ENCODE peak calls at places on chromosomes 16 and 17, in nine cellular contexts. D, N, P, V, F, I, C, W and U are unnamed samples. For H3K4me1, the result is how much of the 10 kb centered on the place peaks cover.

GRCh38 chr16:11300560-11300892 is 19.4 kb upstream of the PRM1 start:
- DNase-seq in F (no peak), W (no peak), I (no peak), C (no peak), V (no peak), N (no peak), P (no peak), D (no peak), U (no peak)

GRCh38 chr17:59002848-59003247 is 103.8 kb downstream of the TRIM37 start:
- DNase-seq in V (no peak), C (no peak), N (no peak), I (no peak), F (no peak), P (peak), D (no peak), W (no peak), U (no peak)

GRCh38 chr16:71428883-71429282 is 13.0 kb downstream of the TLE7 start:
- DNase-seq in N (no peak), W (no peak), C (no peak), I (no peak), D (no peak), V (no peak), P (no peak), F (no peak), U (no peak)

GRCh38 chr16:807345-808251 is 7.1 kb upstream of the GNG13 start:
- DNase-seq in I (peak), D (peak), N (peak), C (peak), W (peak), F (peak), P (peak), V (peak), U (peak)

GRCh38 chr17:44536090-44536960 is 21.0 kb upstream of the FZD2 start:
- DNase-seq in D (peak), W (no peak), C (no peak), I (no peak), F (no peak), V (no peak), N (no peak), P (no peak), U (no peak)

GRCh38 chr16:54193656-54194007 is 93.0 kb downstream of the IRX3 start:
- DNase-seq in V (peak), I (peak), W (peak), N (peak), C (peak), D (peak), P (peak), F (peak), U (peak)

GRCh38 chr17:41545829-41546410 is 17.8 kb upstream of the KRT19 start:
- DNase-seq in P (no peak), C (no peak), V (no peak), N (no peak), I (no peak), F (no peak), D (no peak), W (no peak), U (no peak)

GRCh38 chr16:53065436-53066165 is 10.8 kb downstream of the CHD9 start:
- DNase-seq in F (no peak), C (no peak), V (no peak), N (no peak), D (no peak), W (no peak), I (no peak), P (no peak), U (no peak)

GRCh38 chr16:22373662-22374310 is 633 bp downstream of the CDR2 start:
- DNase-seq in D (peak), I (no peak), F (peak), W (peak), C (peak), V (peak), P (peak), N (peak), U (peak)

GRCh38 chr17:70484050-70484449 is 314.7 kb downstream of the KCNJ2 start:
- DNase-seq in W (no peak), D (no peak), V (no peak), P (no peak), I (no peak), C (no peak), N (no peak), F (no peak), U (no peak)

GRCh38 chr17:16652847-16653366 is 743 bp downstream of the ZNF624 start:
- DNase-seq in P (no peak), F (no peak), N (no peak), W (no peak), C (no peak), D (no peak), V (no peak), I (peak), U (no peak)

GRCh38 chr16:35752773-35753558 is 2293.6 kb downstream of the TP53TG3F start:
- DNase-seq in N (no peak), W (no peak), I (no peak), D (no peak), P (no peak), V (no peak), C (no peak), F (peak), U (no peak)

GRCh38 chr17:45137561-45138305 is 2.2 kb downstream of the ACBD4 start:
- DNase-seq in I (no peak), W (no peak), V (no peak), F (no peak), D (peak), N (peak), C (no peak), P (no peak), U (no peak)

DNA sequence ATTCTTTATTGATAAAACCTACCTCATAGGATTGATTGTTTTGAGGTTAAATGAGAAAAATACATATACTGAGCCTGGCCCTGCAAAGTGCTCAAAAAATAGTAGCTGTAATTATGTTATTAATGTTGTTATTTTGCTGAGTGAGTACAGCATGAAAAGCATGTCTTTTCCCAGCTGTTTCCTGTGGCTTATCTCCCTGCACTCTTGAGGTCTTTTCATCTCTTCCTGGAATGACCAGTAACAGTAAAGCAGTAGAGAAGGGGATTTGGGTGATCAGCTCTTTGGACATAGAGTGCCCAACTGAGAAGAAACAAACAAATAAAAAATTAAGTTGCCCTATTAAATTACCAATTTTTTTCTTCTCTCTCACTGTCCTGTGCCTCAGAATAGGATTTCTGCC is 53.7 kb downstream of the NFAT5 start:
- DNase-seq in P (no peak), V (no peak), C (no peak), D (no peak), I (no peak), N (no peak), W (no peak), F (no peak), U (no peak)
- H3K4me1 ChIP-seq in P (under half), V (half or more), C (under half), D (under half), I (under half), N (half or more), W (half or more), F (under half), U (under half)

DNA sequence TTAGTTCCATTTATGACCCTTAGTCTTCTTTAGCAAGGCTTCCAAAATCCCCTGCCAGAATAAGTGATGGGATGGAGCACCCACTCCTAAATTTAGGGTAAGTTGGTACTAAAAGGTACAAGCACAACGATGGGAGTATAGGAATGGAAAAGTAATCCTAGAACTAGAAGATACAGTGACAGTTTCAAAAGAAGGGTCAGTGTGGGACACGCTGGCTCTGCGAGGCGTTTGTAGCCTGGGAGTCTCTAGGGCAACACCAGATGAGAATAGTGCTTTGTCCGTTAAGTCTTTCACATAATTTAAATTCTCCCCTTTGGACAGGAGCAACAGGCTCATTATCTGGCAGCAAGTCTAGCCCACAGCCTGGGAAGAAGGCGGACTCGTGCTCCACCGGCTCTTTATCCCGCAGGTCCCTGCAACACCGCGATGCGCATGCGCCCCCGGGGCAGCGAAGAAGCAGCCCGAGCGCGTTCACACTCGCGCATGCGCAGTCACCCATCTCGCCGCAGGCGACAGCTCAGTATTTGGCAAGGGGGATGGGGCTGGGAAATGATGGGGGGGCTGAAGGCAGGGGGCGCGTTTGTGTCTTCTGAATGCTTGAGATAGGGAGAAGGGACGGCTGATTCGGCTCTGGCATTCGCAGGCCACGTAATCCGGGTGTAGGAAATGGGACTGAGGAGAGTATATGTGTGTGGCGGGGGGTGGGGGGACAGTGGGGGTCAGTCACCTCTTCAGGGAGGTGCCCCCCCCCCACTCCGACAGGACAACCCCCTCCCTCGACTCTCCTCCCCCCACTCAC is 564 bp downstream of the SPOP start:
- DNase-seq in C (peak), V (peak), D (peak), I (peak), P (peak), F (peak), N (peak), W (peak), U (peak)
- TF ChIP-seq POLR2A in C (no peak), V (no peak), D (no peak), I (peak), P (no peak), F (no peak), N (no peak), W (peak), U (no peak)

DNA sequence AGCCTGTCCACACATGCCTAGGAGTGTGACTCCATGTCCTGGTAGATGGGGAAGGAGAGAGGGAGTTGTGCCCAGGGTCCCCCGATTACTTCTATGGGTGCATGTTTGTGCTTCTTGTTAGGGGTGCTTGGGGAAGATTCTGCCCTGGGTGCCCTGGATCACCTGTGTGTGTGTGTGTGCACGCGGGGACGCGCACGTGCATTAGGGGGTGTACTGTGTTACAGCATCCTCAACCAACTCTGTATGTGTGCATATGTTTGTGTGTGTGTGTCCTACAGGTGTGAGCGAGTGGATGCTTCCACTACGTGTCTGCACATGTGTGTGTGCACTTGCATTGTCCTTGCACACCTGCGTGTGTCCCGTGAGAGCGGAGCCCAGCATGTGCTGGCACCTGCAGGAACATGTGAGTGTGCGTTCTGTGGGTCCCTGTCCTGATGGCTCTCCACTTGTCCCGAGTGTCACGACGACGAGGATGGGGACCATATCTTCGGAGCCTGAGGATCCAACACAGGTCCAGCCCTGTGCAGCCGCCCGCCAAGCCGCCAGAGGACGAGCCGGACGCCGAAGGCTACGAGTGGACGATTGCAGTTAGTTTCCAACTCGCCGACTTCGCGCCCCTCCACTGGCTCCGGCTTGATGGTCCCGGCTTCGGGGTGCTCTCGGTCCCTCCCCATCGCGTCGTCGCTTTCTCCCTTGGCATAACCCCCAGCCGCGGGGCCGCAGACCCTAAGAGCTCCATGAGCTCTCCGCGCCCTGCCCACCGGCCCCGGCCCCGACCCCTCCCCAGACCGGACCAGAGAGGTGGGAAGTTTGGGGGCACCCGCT is 6.0 kb upstream of the TBC1D3B start:
- DNase-seq in P (no peak), N (no peak), F (no peak), D (peak), W (no peak), V (no peak), I (no peak), C (peak), U (no peak)
- TF ChIP-seq CTCF in P (no peak), N (no peak), F (no peak), D (no peak), W (no peak), V (no peak), I (no peak), C (no peak), U (no peak)

GRCh38 chr16:48955791-48956190 is 325.8 kb downstream of the CBLN1 start:
- DNase-seq in P (no peak), N (no peak), D (no peak), W (no peak), C (no peak), F (no peak), V (no peak), I (no peak), U (no peak)
- H3K4me1 ChIP-seq in P (under half), N (under half), D (under half), W (under half), C (under half), F (under half), V (under half), I (under half), U (under half)